ENCODE peak calls at places on chromosomes 12 and 14, in ten cellular contexts. S, K, E, U, Y, H, N, I, P and G are unnamed samples.
A peak's percentile ranks its signal among the peaks of the same experiment; 100 is the strongest.

GRCh38 chr12:107200394-107200793 is 107.0 kb upstream of the CRY1 start:
- DNase-seq in I (peak; percentile 32), K (no peak), P (no peak), S (no peak), Y (no peak), U (peak; percentile 16), N (no peak), E (no peak), H (peak; percentile 54), G (no peak)

GRCh38 chr14:77722301-77722700 is 14.4 kb downstream of the SLIRP start:
- DNase-seq in H (no peak), E (no peak), Y (no peak), K (no peak), P (no peak), S (no peak), U (no peak), I (no peak), N (no peak), G (no peak)

GRCh38 chr12:367972-368371 is 21.1 kb downstream of the KDM5A start:
- DNase-seq in H (no peak), P (no peak), N (no peak), U (no peak), E (no peak), I (no peak), Y (no peak), S (no peak), K (no peak), G (no peak)

GRCh38 chr12:124867389-124867930 is 3.8 kb upstream of the SCARB1 start:
- DNase-seq in P (no peak), I (peak; percentile 36), E (no peak), N (no peak), Y (no peak), U (peak; percentile 29), H (no peak), K (no peak), S (no peak), G (no peak)

GRCh38 chr12:57813971-57814771 is 4.4 kb downstream of the AVIL start:
- DNase-seq in P (no peak), I (no peak), N (no peak), Y (no peak), K (no peak), U (no peak), H (no peak), S (no peak), E (no peak), G (no peak)

GRCh38 chr12:108700833-108701450 is 30.4 kb downstream of the CORO1C start:
- DNase-seq in H (no peak), E (no peak), I (no peak), P (no peak), S (no peak), K (no peak), U (no peak), N (no peak), Y (no peak), G (no peak)

GRCh38 chr12:122097641-122098364 is 19.2 kb downstream of the MLXIP start:
- DNase-seq in H (peak; percentile 56), K (no peak), Y (no peak), S (no peak), I (no peak), E (peak; percentile 60), N (no peak), U (no peak), P (no peak), G (no peak)

GRCh38 chr12:11855993-11856374 is 206.5 kb downstream of the ETV6 start:
- DNase-seq in K (no peak), U (no peak), S (no peak), I (no peak), H (no peak), E (no peak), P (no peak), N (no peak), Y (no peak), G (no peak)

GRCh38 chr14:49033131-49033530 is 553.0 kb downstream of the RPS29 start:
- DNase-seq in S (peak; percentile 14), Y (no peak), E (no peak), N (no peak), K (no peak), P (no peak), U (no peak), H (no peak), I (no peak), G (no peak)

GRCh38 chr12:86903166-86903565 is 647.0 kb upstream of the MGAT4C start:
- DNase-seq in Y (no peak), I (no peak), E (no peak), N (no peak), H (no peak), S (no peak), P (no peak), K (no peak), U (no peak), G (no peak)

GRCh38 chr12:1083086-1083887 is 92.3 kb downstream of the ERC1 start:
- DNase-seq in N (no peak), H (no peak), U (no peak), S (no peak), K (peak; percentile 17), P (no peak), I (no peak), Y (no peak), E (no peak), G (no peak)

GRCh38 chr12:103958621-103959020 is 7.1 kb upstream of the TDG start:
- DNase-seq in N (no peak), Y (no peak), I (no peak), E (no peak), P (no peak), K (no peak), S (no peak), H (no peak), U (no peak), G (no peak)

GRCh38 chr14:36474593-36474992 is 45.4 kb downstream of the NKX2-1 start:
- DNase-seq in Y (no peak), E (no peak), S (no peak), U (no peak), K (no peak), N (no peak), H (no peak), I (no peak), P (no peak), G (no peak)

GRCh38 chr12:20917269-20917668 is 106.8 kb downstream of the SLCO1B3 start:
- DNase-seq in P (no peak), K (no peak), E (no peak), U (no peak), H (no peak), I (no peak), N (no peak), S (no peak), Y (no peak), G (no peak)